ENCODE peak calls at places on chromosomes 3 and 15, in ten cellular contexts. O is NCI-H1694 treated with DMSO at 0.1 percent for 48 hours, N is HL-60, R is heart right ventricle, U is Caco-2, G is A549, K is T-helper 1 cell, E is mesenteric fat pad, P is mesenchymal stem cell, H is frontal cortex. J is an unnamed sample.

GRCh38 chr15:101563397-101563796 is 73.9 kb upstream of the PCSK6 start:
- DNase-seq in O (no peak), N (no peak), R (no peak), U (no peak), G (no peak), K (no peak), E (no peak), P (no peak), H (no peak), J (no peak)

GRCh38 chr3:41417574-41417973 is 218.3 kb downstream of the CTNNB1 start:
- DNase-seq in O (no peak), N (no peak), R (no peak), U (no peak), G (no peak), K (no peak), E (no peak), P (no peak), H (no peak), J (no peak)

GRCh38 chr3:114953215-114953799 is 193.8 kb downstream of the ZBTB20 start:
- DNase-seq in O (no peak), N (no peak), R (no peak), U (no peak), G (no peak), K (no peak), E (no peak), P (no peak), H (no peak), J (no peak)

GRCh38 chr15:59798605-59798917 is 109.4 kb upstream of the BNIP2 start:
- DNase-seq in O (no peak), N (no peak), R (no peak), U (no peak), G (no peak), K (no peak), E (no peak), P (no peak), H (no peak), J (no peak)

GRCh38 chr3:185502987-185503386 is 4.2 kb upstream of the TMEM41A start:
- DNase-seq in O (no peak), N (no peak), R (peak), U (no peak), G (no peak), K (no peak), E (no peak), P (no peak), H (no peak), J (no peak)

GRCh38 chr3:10968390-10968789 is 24.2 kb upstream of the SLC6A1 start:
- DNase-seq in O (no peak), N (no peak), R (no peak), U (no peak), G (no peak), K (no peak), E (no peak), P (no peak), H (peak), J (no peak)

GRCh38 chr3:72487078-72487765 is 361.0 kb downstream of the SHQ1 start:
- DNase-seq in O (no peak), N (no peak), R (peak), U (peak), G (peak), K (no peak), E (no peak), P (peak), H (no peak), J (peak)

GRCh38 chr3:48617559-48617958 is 4.0 kb downstream of the TMEM89 start:
- DNase-seq in O (no peak), N (no peak), R (no peak), U (no peak), G (no peak), K (no peak), E (no peak), P (no peak), H (no peak), J (no peak)

GRCh38 chr15:62503451-62503850 is 338.4 kb upstream of the C2CD4B start:
- DNase-seq in O (no peak), N (no peak), R (peak), U (no peak), G (peak), K (no peak), E (no peak), P (peak), H (no peak), J (peak)

GRCh38 chr15:62569460-62570404 is 404.6 kb upstream of the C2CD4B start:
- DNase-seq in O (no peak), N (no peak), R (peak), U (peak), G (peak), K (no peak), E (no peak), P (peak), H (no peak), J (no peak)

GRCh38 chr3:13332158-13332557 is 88.0 kb downstream of the NUP210 start:
- DNase-seq in O (no peak), N (no peak), R (no peak), U (no peak), G (no peak), K (no peak), E (no peak), P (no peak), H (no peak), J (no peak)

GRCh38 chr3:57706462-57706861 is 13.6 kb upstream of the DENND6A start:
- DNase-seq in O (no peak), N (no peak), R (no peak), U (no peak), G (peak), K (no peak), E (no peak), P (no peak), H (no peak), J (peak)

GRCh38 chr15:76169013-76169412 is 109.2 kb downstream of the TMEM266 start:
- DNase-seq in O (peak), N (no peak), R (no peak), U (peak), G (peak), K (no peak), E (no peak), P (peak), H (no peak), J (no peak)

GRCh38 chr3:179100652-179101051 is 29.0 kb upstream of the ZMAT3 start:
- DNase-seq in O (no peak), N (no peak), R (no peak), U (no peak), G (no peak), K (no peak), E (no peak), P (peak), H (no peak), J (no peak)

GRCh38 chr3:120021523-120021922 is 72.7 kb downstream of the GSK3B start:
- DNase-seq in O (no peak), N (no peak), R (no peak), U (no peak), G (no peak), K (no peak), E (no peak), P (no peak), H (no peak), J (no peak)

GRCh38 chr15:33028495-33028894 is 166.0 kb downstream of the FMN1 start:
- DNase-seq in O (no peak), N (no peak), R (no peak), U (no peak), G (no peak), K (no peak), E (no peak), P (no peak), H (no peak), J (no peak)

GRCh38 chr3:133588035-133588434 is 14.5 kb downstream of the CDV3 start:
- DNase-seq in O (no peak), N (no peak), R (no peak), U (no peak), G (no peak), K (no peak), E (no peak), P (no peak), H (no peak), J (no peak)

GRCh38 chr15:35514759-35515158 is 31.2 kb downstream of the DPH6 start:
- DNase-seq in O (no peak), N (no peak), R (no peak), U (no peak), G (no peak), K (no peak), E (no peak), P (no peak), H (no peak), J (peak)

GRCh38 chr3:123518892-123519485 is 65.9 kb downstream of the HACD2 start:
- DNase-seq in O (no peak), N (no peak), R (no peak), U (no peak), G (no peak), K (no peak), E (no peak), P (no peak), H (no peak), J (no peak)

GRCh38 chr15:53128652-53129051 is 338.5 kb upstream of the ONECUT1 start:
- DNase-seq in O (no peak), N (no peak), R (no peak), U (no peak), G (no peak), K (no peak), E (no peak), P (no peak), H (no peak), J (no peak)

GRCh38 chr15:97929456-97930229 is 30.9 kb upstream of the ARRDC4 start:
- DNase-seq in O (no peak), N (no peak), R (peak), U (no peak), G (no peak), K (no peak), E (no peak), P (no peak), H (no peak), J (no peak)

GRCh38 chr3:50654196-50654595 is 20.5 kb upstream of the DOCK3 start:
- DNase-seq in O (no peak), N (no peak), R (no peak), U (no peak), G (no peak), K (no peak), E (no peak), P (no peak), H (no peak), J (no peak)

GRCh38 chr3:132161608-132162007 is 126.8 kb upstream of the CPNE4 start:
- DNase-seq in O (no peak), N (no peak), R (no peak), U (peak), G (no peak), K (no peak), E (no peak), P (no peak), H (no peak), J (no peak)

GRCh38 chr3:167066977-167067843 is 312.9 kb downstream of the ZBBX start:
- DNase-seq in O (no peak), N (no peak), R (no peak), U (no peak), G (no peak), K (no peak), E (no peak), P (no peak), H (no peak), J (no peak)

GRCh38 chr15:96336643-96337353 is 6.3 kb downstream of the NR2F2 start:
- DNase-seq in O (no peak), N (no peak), R (no peak), U (no peak), G (no peak), K (no peak), E (no peak), P (peak), H (no peak), J (peak)

GRCh38 chr3:88713233-88713691 is 394.2 kb upstream of the EPHA3 start:
- DNase-seq in O (no peak), N (no peak), R (no peak), U (no peak), G (no peak), K (no peak), E (no peak), P (no peak), H (no peak), J (no peak)

GRCh38 chr3:31911643-31912042 is 69.4 kb downstream of the OSBPL10 start:
- DNase-seq in O (no peak), N (no peak), R (no peak), U (no peak), G (no peak), K (no peak), E (no peak), P (peak), H (no peak), J (no peak)

GRCh38 chr3:101780661-101781060 is 1.6 kb downstream of the NXPE3 start:
- DNase-seq in O (no peak), N (no peak), R (peak), U (peak), G (peak), K (no peak), E (no peak), P (peak), H (peak), J (peak)

GRCh38 chr3:111081008-111081545 is 9.5 kb downstream of the NECTIN3 start:
- DNase-seq in O (no peak), N (no peak), R (no peak), U (no peak), G (no peak), K (no peak), E (no peak), P (peak), H (no peak), J (no peak)

GRCh38 chr3:100082108-100082642 is 32.1 kb downstream of the FILIP1L start:
- DNase-seq in O (no peak), N (no peak), R (no peak), U (no peak), G (no peak), K (no peak), E (no peak), P (no peak), H (no peak), J (no peak)

GRCh38 chr3:123546133-123546755 is 38.6 kb downstream of the HACD2 start:
- DNase-seq in O (no peak), N (no peak), R (no peak), U (no peak), G (no peak), K (no peak), E (no peak), P (peak), H (no peak), J (no peak)

GRCh38 chr3:141452773-141453172 is 34.1 kb upstream of the RASA2 start:
- DNase-seq in O (no peak), N (no peak), R (no peak), U (no peak), G (no peak), K (no peak), E (no peak), P (no peak), H (no peak), J (no peak)

GRCh38 chr15:34341922-34342736 is 807 bp downstream of the NOP10 start:
- DNase-seq in O (no peak), N (no peak), R (no peak), U (peak), G (peak), K (no peak), E (peak), P (no peak), H (no peak), J (peak)

GRCh38 chr3:77475545-77475944 is 435.6 kb downstream of the ROBO2 start:
- DNase-seq in O (peak), N (no peak), R (no peak), U (no peak), G (no peak), K (no peak), E (no peak), P (no peak), H (no peak), J (no peak)

GRCh38 chr3:171874251-171874679 is 31.1 kb downstream of the TMEM212 start:
- DNase-seq in O (no peak), N (no peak), R (no peak), U (no peak), G (peak), K (no peak), E (no peak), P (peak), H (no peak), J (peak)

J was measured in dermis blood vessel endothelial cell.